ENCODE peak calls at places on chromosome 9, in eight cellular contexts. One of them, this sample, is unnamed.
A peak's percentile ranks its signal among the peaks of the same experiment; 100 is the strongest.

GRCh38 chr9:36855443-36856315 is 178.4 kb downstream of the PAX5 start:
- DNase-seq in activated CD4-positive, alpha-beta T cell treated with anti-CD3 and anti-CD28 coated beads, Interleukin-2, amount 50 U/mL, for 1 hour: no peak
- DNase-seq in A172: peak; percentile 52
- DNase-seq in SK-N-MC: no peak
- DNase-seq in IMR-90: no peak
- DNase-seq in left colon: peak; percentile 59
- DNase-seq in C1 segment of cervical spinal cord: no peak
- DNase-seq in Right ventricle myocardium superior: peak; percentile 41
- DNase-seq in this sample: peak; percentile 33

GRCh38 chr9:20642045-20642444 is 19.7 kb upstream of the MLLT3 start:
- DNase-seq in activated CD4-positive, alpha-beta T cell treated with anti-CD3 and anti-CD28 coated beads, Interleukin-2, amount 50 U/mL, for 1 hour: no peak
- DNase-seq in C1 segment of cervical spinal cord: no peak
- DNase-seq in IMR-90: no peak
- DNase-seq in A172: no peak
- DNase-seq in Right ventricle myocardium superior: no peak
- DNase-seq in left colon: no peak
- DNase-seq in SK-N-MC: no peak
- DNase-seq in this sample: no peak

GRCh38 chr9:130453487-130453886 is 8.7 kb downstream of the ASS1 start:
- DNase-seq in A172: peak; percentile 38
- DNase-seq in SK-N-MC: no peak
- DNase-seq in activated CD4-positive, alpha-beta T cell treated with anti-CD3 and anti-CD28 coated beads, Interleukin-2, amount 50 U/mL, for 1 hour: no peak
- DNase-seq in IMR-90: peak; percentile 34
- DNase-seq in C1 segment of cervical spinal cord: no peak
- DNase-seq in left colon: peak; percentile 65
- DNase-seq in Right ventricle myocardium superior: peak; percentile 75
- DNase-seq in this sample: peak; percentile 86

GRCh38 chr9:13688223-13688989 is 408.9 kb upstream of the MPDZ start:
- DNase-seq in activated CD4-positive, alpha-beta T cell treated with anti-CD3 and anti-CD28 coated beads, Interleukin-2, amount 50 U/mL, for 1 hour: no peak
- DNase-seq in SK-N-MC: no peak
- DNase-seq in left colon: no peak
- DNase-seq in C1 segment of cervical spinal cord: no peak
- DNase-seq in A172: no peak
- DNase-seq in IMR-90: no peak
- DNase-seq in Right ventricle myocardium superior: no peak
- DNase-seq in this sample: no peak

GRCh38 chr9:84819446-84819845 is 149.9 kb downstream of the NTRK2 start:
- DNase-seq in activated CD4-positive, alpha-beta T cell treated with anti-CD3 and anti-CD28 coated beads, Interleukin-2, amount 50 U/mL, for 1 hour: no peak
- DNase-seq in A172: no peak
- DNase-seq in left colon: no peak
- DNase-seq in SK-N-MC: peak; percentile 40
- DNase-seq in Right ventricle myocardium superior: no peak
- DNase-seq in IMR-90: no peak
- DNase-seq in C1 segment of cervical spinal cord: no peak
- DNase-seq in this sample: no peak

GRCh38 chr9:26310294-26310693 is 582.3 kb downstream of the CAAP1 start:
- DNase-seq in left colon: no peak
- DNase-seq in Right ventricle myocardium superior: no peak
- DNase-seq in SK-N-MC: no peak
- DNase-seq in activated CD4-positive, alpha-beta T cell treated with anti-CD3 and anti-CD28 coated beads, Interleukin-2, amount 50 U/mL, for 1 hour: no peak
- DNase-seq in C1 segment of cervical spinal cord: no peak
- DNase-seq in IMR-90: peak; percentile 86
- DNase-seq in A172: no peak
- DNase-seq in this sample: no peak

GRCh38 chr9:95504053-95504963 is 12.5 kb downstream of the PTCH1 start:
- DNase-seq in Right ventricle myocardium superior: peak; percentile 55
- DNase-seq in left colon: peak; percentile 23
- DNase-seq in A172: peak; percentile 42
- DNase-seq in IMR-90: peak; percentile 72
- DNase-seq in activated CD4-positive, alpha-beta T cell treated with anti-CD3 and anti-CD28 coated beads, Interleukin-2, amount 50 U/mL, for 1 hour: no peak
- DNase-seq in C1 segment of cervical spinal cord: no peak
- DNase-seq in SK-N-MC: no peak
- DNase-seq in this sample: no peak

GRCh38 chr9:27497883-27498553 is 26.1 kb upstream of the IFNK start:
- DNase-seq in IMR-90: no peak
- DNase-seq in Right ventricle myocardium superior: no peak
- DNase-seq in C1 segment of cervical spinal cord: peak; percentile 38
- DNase-seq in left colon: no peak
- DNase-seq in SK-N-MC: no peak
- DNase-seq in A172: no peak
- DNase-seq in activated CD4-positive, alpha-beta T cell treated with anti-CD3 and anti-CD28 coated beads, Interleukin-2, amount 50 U/mL, for 1 hour: no peak
- DNase-seq in this sample: no peak

GRCh38 chr9:2116073-2116472 is 100.9 kb downstream of the SMARCA2 start:
- DNase-seq in A172: peak; percentile 6
- DNase-seq in left colon: no peak
- DNase-seq in C1 segment of cervical spinal cord: no peak
- DNase-seq in activated CD4-positive, alpha-beta T cell treated with anti-CD3 and anti-CD28 coated beads, Interleukin-2, amount 50 U/mL, for 1 hour: no peak
- DNase-seq in IMR-90: no peak
- DNase-seq in SK-N-MC: no peak
- DNase-seq in Right ventricle myocardium superior: no peak
- DNase-seq in this sample: peak; percentile 23

GRCh38 chr9:77586591-77586990 is 61.5 kb downstream of the GNA14 start:
- DNase-seq in Right ventricle myocardium superior: no peak
- DNase-seq in IMR-90: no peak
- DNase-seq in C1 segment of cervical spinal cord: no peak
- DNase-seq in activated CD4-positive, alpha-beta T cell treated with anti-CD3 and anti-CD28 coated beads, Interleukin-2, amount 50 U/mL, for 1 hour: no peak
- DNase-seq in A172: no peak
- DNase-seq in SK-N-MC: no peak
- DNase-seq in left colon: no peak
- DNase-seq in this sample: no peak

GRCh38 chr9:136713555-136713949 is 1.2 kb downstream of the DIPK1B start:
- DNase-seq in activated CD4-positive, alpha-beta T cell treated with anti-CD3 and anti-CD28 coated beads, Interleukin-2, amount 50 U/mL, for 1 hour: no peak
- DNase-seq in SK-N-MC: no peak
- DNase-seq in A172: no peak
- DNase-seq in left colon: no peak
- DNase-seq in IMR-90: no peak
- DNase-seq in C1 segment of cervical spinal cord: no peak
- DNase-seq in Right ventricle myocardium superior: no peak
- DNase-seq in this sample: no peak

GRCh38 chr9:128259156-128259555 is 16.7 kb downstream of the GOLGA2 start:
- DNase-seq in A172: no peak
- DNase-seq in activated CD4-positive, alpha-beta T cell treated with anti-CD3 and anti-CD28 coated beads, Interleukin-2, amount 50 U/mL, for 1 hour: no peak
- DNase-seq in IMR-90: no peak
- DNase-seq in Right ventricle myocardium superior: no peak
- DNase-seq in C1 segment of cervical spinal cord: no peak
- DNase-seq in SK-N-MC: no peak
- DNase-seq in left colon: no peak
- DNase-seq in this sample: no peak

GRCh38 chr9:87599901-87600610 is 102.4 kb downstream of the DAPK1 start:
- DNase-seq in left colon: no peak
- DNase-seq in Right ventricle myocardium superior: no peak
- DNase-seq in A172: peak; percentile 93
- DNase-seq in C1 segment of cervical spinal cord: no peak
- DNase-seq in IMR-90: peak; percentile 94
- DNase-seq in activated CD4-positive, alpha-beta T cell treated with anti-CD3 and anti-CD28 coated beads, Interleukin-2, amount 50 U/mL, for 1 hour: no peak
- DNase-seq in SK-N-MC: no peak
- DNase-seq in this sample: peak; percentile 71

GRCh38 chr9:89445135-89445797 is 52.6 kb downstream of the SEMA4D start:
- DNase-seq in A172: no peak
- DNase-seq in left colon: no peak
- DNase-seq in Right ventricle myocardium superior: no peak
- DNase-seq in SK-N-MC: no peak
- DNase-seq in C1 segment of cervical spinal cord: no peak
- DNase-seq in IMR-90: no peak
- DNase-seq in activated CD4-positive, alpha-beta T cell treated with anti-CD3 and anti-CD28 coated beads, Interleukin-2, amount 50 U/mL, for 1 hour: no peak
- DNase-seq in this sample: no peak

GRCh38 chr9:91151014-91151740 is 210.5 kb downstream of the AUH start:
- DNase-seq in C1 segment of cervical spinal cord: no peak
- DNase-seq in IMR-90: peak; percentile 81
- DNase-seq in activated CD4-positive, alpha-beta T cell treated with anti-CD3 and anti-CD28 coated beads, Interleukin-2, amount 50 U/mL, for 1 hour: no peak
- DNase-seq in SK-N-MC: peak; percentile 8
- DNase-seq in A172: peak; percentile 73
- DNase-seq in left colon: no peak
- DNase-seq in Right ventricle myocardium superior: no peak
- DNase-seq in this sample: peak; percentile 98

GRCh38 chr9:29830815-29831214 is 2257.5 kb upstream of the C9orf72 start:
- DNase-seq in left colon: peak; percentile 37
- DNase-seq in A172: peak; percentile 22
- DNase-seq in C1 segment of cervical spinal cord: no peak
- DNase-seq in activated CD4-positive, alpha-beta T cell treated with anti-CD3 and anti-CD28 coated beads, Interleukin-2, amount 50 U/mL, for 1 hour: no peak
- DNase-seq in IMR-90: no peak
- DNase-seq in Right ventricle myocardium superior: no peak
- DNase-seq in SK-N-MC: peak; percentile 47
- DNase-seq in this sample: no peak

GRCh38 chr9:136858452-136858843 is 6.3 kb downstream of the MAMDC4 start:
- DNase-seq in C1 segment of cervical spinal cord: no peak
- DNase-seq in SK-N-MC: no peak
- DNase-seq in left colon: no peak
- DNase-seq in activated CD4-positive, alpha-beta T cell treated with anti-CD3 and anti-CD28 coated beads, Interleukin-2, amount 50 U/mL, for 1 hour: no peak
- DNase-seq in Right ventricle myocardium superior: peak; percentile 20
- DNase-seq in A172: no peak
- DNase-seq in IMR-90: no peak
- DNase-seq in this sample: no peak

GRCh38 chr9:87195306-87195705 is 248.0 kb upstream of the GAS1 start:
- DNase-seq in activated CD4-positive, alpha-beta T cell treated with anti-CD3 and anti-CD28 coated beads, Interleukin-2, amount 50 U/mL, for 1 hour: no peak
- DNase-seq in C1 segment of cervical spinal cord: no peak
- DNase-seq in left colon: no peak
- DNase-seq in SK-N-MC: no peak
- DNase-seq in A172: no peak
- DNase-seq in Right ventricle myocardium superior: no peak
- DNase-seq in IMR-90: peak; percentile 43
- DNase-seq in this sample: no peak

GRCh38 chr9:7273575-7273974 is 515.8 kb downstream of the KDM4C start:
- DNase-seq in A172: no peak
- DNase-seq in Right ventricle myocardium superior: peak; percentile 48
- DNase-seq in IMR-90: peak; percentile 40
- DNase-seq in SK-N-MC: no peak
- DNase-seq in C1 segment of cervical spinal cord: peak; percentile 7
- DNase-seq in activated CD4-positive, alpha-beta T cell treated with anti-CD3 and anti-CD28 coated beads, Interleukin-2, amount 50 U/mL, for 1 hour: no peak
- DNase-seq in left colon: no peak
- DNase-seq in this sample: peak; percentile 24

GRCh38 chr9:128361981-128362646 is 9.1 kb upstream of the URM1 start:
- DNase-seq in activated CD4-positive, alpha-beta T cell treated with anti-CD3 and anti-CD28 coated beads, Interleukin-2, amount 50 U/mL, for 1 hour: peak; percentile 61
- DNase-seq in IMR-90: peak; percentile 78
- DNase-seq in Right ventricle myocardium superior: peak; percentile 88
- DNase-seq in left colon: peak; percentile 85
- DNase-seq in A172: peak; percentile 92
- DNase-seq in C1 segment of cervical spinal cord: peak; percentile 79
- DNase-seq in SK-N-MC: peak; percentile 47
- DNase-seq in this sample: peak; percentile 74

GRCh38 chr9:103287361-103287760 is 292.2 kb downstream of the CYLC2 start:
- DNase-seq in SK-N-MC: no peak
- DNase-seq in left colon: no peak
- DNase-seq in Right ventricle myocardium superior: no peak
- DNase-seq in activated CD4-positive, alpha-beta T cell treated with anti-CD3 and anti-CD28 coated beads, Interleukin-2, amount 50 U/mL, for 1 hour: no peak
- DNase-seq in A172: no peak
- DNase-seq in IMR-90: no peak
- DNase-seq in C1 segment of cervical spinal cord: no peak
- DNase-seq in this sample: no peak

GRCh38 chr9:77879344-77880089 is 152.1 kb downstream of the GNAQ start:
- DNase-seq in C1 segment of cervical spinal cord: no peak
- DNase-seq in activated CD4-positive, alpha-beta T cell treated with anti-CD3 and anti-CD28 coated beads, Interleukin-2, amount 50 U/mL, for 1 hour: no peak
- DNase-seq in IMR-90: no peak
- DNase-seq in SK-N-MC: no peak
- DNase-seq in left colon: peak; percentile 61
- DNase-seq in Right ventricle myocardium superior: no peak
- DNase-seq in A172: peak; percentile 32
- DNase-seq in this sample: no peak

GRCh38 chr9:371349-371748 is 156.7 kb downstream of the DOCK8 start:
- DNase-seq in activated CD4-positive, alpha-beta T cell treated with anti-CD3 and anti-CD28 coated beads, Interleukin-2, amount 50 U/mL, for 1 hour: no peak
- DNase-seq in Right ventricle myocardium superior: no peak
- DNase-seq in left colon: no peak
- DNase-seq in C1 segment of cervical spinal cord: no peak
- DNase-seq in SK-N-MC: no peak
- DNase-seq in IMR-90: no peak
- DNase-seq in A172: peak; percentile 21
- DNase-seq in this sample: no peak

GRCh38 chr9:36450110-36450732 is 50.2 kb upstream of the RNF38 start:
- DNase-seq in IMR-90: peak; percentile 57
- DNase-seq in SK-N-MC: peak; percentile 30
- DNase-seq in activated CD4-positive, alpha-beta T cell treated with anti-CD3 and anti-CD28 coated beads, Interleukin-2, amount 50 U/mL, for 1 hour: peak; percentile 13
- DNase-seq in left colon: no peak
- DNase-seq in C1 segment of cervical spinal cord: no peak
- DNase-seq in A172: peak; percentile 13
- DNase-seq in Right ventricle myocardium superior: no peak
- DNase-seq in this sample: peak; percentile 48

GRCh38 chr9:126965541-126966428 is 51.2 kb downstream of the RALGPS1 start:
- DNase-seq in IMR-90: peak; percentile 61
- DNase-seq in activated CD4-positive, alpha-beta T cell treated with anti-CD3 and anti-CD28 coated beads, Interleukin-2, amount 50 U/mL, for 1 hour: peak; percentile 44
- DNase-seq in left colon: peak; percentile 28
- DNase-seq in Right ventricle myocardium superior: peak; percentile 65
- DNase-seq in C1 segment of cervical spinal cord: peak; percentile 24
- DNase-seq in SK-N-MC: no peak
- DNase-seq in A172: peak; percentile 72
- DNase-seq in this sample: peak; percentile 59

GRCh38 chr9:4769321-4770080 is 23.2 kb upstream of the RCL1 start:
- DNase-seq in activated CD4-positive, alpha-beta T cell treated with anti-CD3 and anti-CD28 coated beads, Interleukin-2, amount 50 U/mL, for 1 hour: no peak
- DNase-seq in IMR-90: peak; percentile 53
- DNase-seq in C1 segment of cervical spinal cord: no peak
- DNase-seq in left colon: no peak
- DNase-seq in Right ventricle myocardium superior: no peak
- DNase-seq in A172: peak; percentile 74
- DNase-seq in SK-N-MC: no peak
- DNase-seq in this sample: peak; percentile 66

GRCh38 chr9:94623253-94623652 is 16.1 kb downstream of the FBP1 start:
- DNase-seq in left colon: peak; percentile 84
- DNase-seq in A172: no peak
- DNase-seq in activated CD4-positive, alpha-beta T cell treated with anti-CD3 and anti-CD28 coated beads, Interleukin-2, amount 50 U/mL, for 1 hour: no peak
- DNase-seq in C1 segment of cervical spinal cord: no peak
- DNase-seq in Right ventricle myocardium superior: peak; percentile 46
- DNase-seq in IMR-90: no peak
- DNase-seq in SK-N-MC: no peak
- DNase-seq in this sample: no peak

This sample was measured in RPMI7951.